ENCODE peak calls at places on chromosomes 5 and 9, in six cellular contexts. W is left lung, Z is psoas muscle, Q is fibroblast of lung, D is SK-N-SH, U is astrocyte. O is an unnamed sample.

GRCh38 chr5:109743770-109744212 is 54.1 kb downstream of the MAN2A1 start:
- DNase-seq in D (no peak), W (no peak), Z (no peak), Q (peak; percentile 97), U (peak; percentile 94), O (no peak)

GRCh38 chr9:121598167-121599000 is 53.0 kb upstream of the DAB2IP start:
- DNase-seq in D (no peak), W (peak; percentile 83), Z (peak; percentile 83), Q (peak; percentile 87), U (peak; percentile 80), O (no peak)

GRCh38 chr5:17316973-17317459 is 99.6 kb downstream of the BASP1 start:
- DNase-seq in U (peak; percentile 42), D (no peak), W (no peak), Q (peak; percentile 50), Z (no peak), O (no peak)

GRCh38 chr9:128825923-128826702 is 3.5 kb downstream of the SPOUT1 start:
- DNase-seq in W (no peak), Q (no peak), U (no peak), D (peak; percentile 65), Z (no peak), O (no peak)

GRCh38 chr9:37104183-37104889 is 16.0 kb upstream of the ZCCHC7 start:
- DNase-seq in Z (no peak), D (no peak), U (peak; percentile 67), Q (peak; percentile 76), W (no peak), O (no peak)

GRCh38 chr9:93295031-93295430 is 111.1 kb downstream of the WNK2 start:
- DNase-seq in Z (no peak), Q (no peak), U (no peak), D (peak; percentile 35), W (no peak), O (no peak)

GRCh38 chr5:85132269-85132668 is 747.6 kb upstream of the EDIL3 start:
- DNase-seq in W (no peak), U (peak; percentile 68), Z (no peak), Q (peak; percentile 76), D (no peak), O (no peak)

GRCh38 chr5:6719896-6720560 is 6.8 kb downstream of the TENT4A start:
- DNase-seq in W (no peak), D (no peak), Q (peak; percentile 52), Z (no peak), U (peak; percentile 33), O (no peak)

GRCh38 chr5:54873696-54874095 is 111.7 kb downstream of the ESM1 start:
- DNase-seq in W (no peak), Z (no peak), D (no peak), Q (peak; percentile 55), U (peak; percentile 56), O (no peak)

GRCh38 chr5:172078726-172079345 is 72.4 kb upstream of the FBXW11 start:
- DNase-seq in Q (peak; percentile 22), W (peak; percentile 56), D (no peak), U (no peak), Z (no peak), O (no peak)

GRCh38 chr5:14413331-14413750 is 168.3 kb upstream of the OTULINL start:
- DNase-seq in D (no peak), U (no peak), Z (no peak), W (no peak), Q (peak; percentile 45), O (peak; percentile 45)

GRCh38 chr9:4147476-4148214 is 152.2 kb downstream of the GLIS3 start:
- DNase-seq in Z (no peak), W (no peak), U (no peak), D (no peak), Q (peak; percentile 46), O (no peak)

GRCh38 chr9:35923927-35924763 is 14.9 kb downstream of the SPAAR start:
- DNase-seq in D (no peak), Z (peak; percentile 30), U (peak; percentile 98), Q (peak; percentile 98), W (no peak), O (no peak)

GRCh38 chr5:42013561-42013960 is 88.5 kb downstream of the FBXO4 start:
- DNase-seq in W (no peak), U (no peak), Z (no peak), Q (no peak), D (no peak), O (no peak)

GRCh38 chr9:119370816-119371215 is 1.6 kb upstream of the BRINP1 start:
- DNase-seq in Z (peak; percentile 29), D (no peak), Q (peak; percentile 28), U (peak; percentile 17), W (peak; percentile 37), O (no peak)

GRCh38 chr5:169503899-169504298 is 79.7 kb upstream of the SPDL1 start:
- DNase-seq in W (no peak), D (peak; percentile 30), U (no peak), Q (no peak), Z (no peak), O (no peak)

GRCh38 chr9:84402517-84402916 is 62.0 kb upstream of the SLC28A3 start:
- DNase-seq in W (no peak), Z (no peak), D (no peak), Q (no peak), U (no peak), O (no peak)

GRCh38 chr9:76135902-76136301 is 245.4 kb downstream of the PCSK5 start:
- DNase-seq in W (no peak), D (no peak), U (no peak), Z (no peak), Q (no peak), O (no peak)

GRCh38 chr9:69485466-69485865 is 160.5 kb downstream of the ENTREP1 start:
- DNase-seq in U (no peak), D (no peak), Q (no peak), Z (no peak), W (no peak), O (no peak)

GRCh38 chr5:168305281-168305680 is 13.8 kb downstream of the WWC1 start:
- DNase-seq in Z (no peak), Q (no peak), W (no peak), U (no peak), D (no peak), O (no peak)

GRCh38 chr9:114305189-114305555 is 17.7 kb upstream of the ORM1 start:
- DNase-seq in W (no peak), Q (no peak), Z (no peak), D (no peak), U (no peak), O (no peak)

GRCh38 chr5:56270568-56271392 is 37.6 kb upstream of the ANKRD55 start:
- DNase-seq in Q (peak; percentile 67), U (peak; percentile 49), Z (peak; percentile 72), D (peak; percentile 72), W (peak; percentile 83), O (peak; percentile 71)

GRCh38 chr9:27485158-27485557 is 38.9 kb upstream of the IFNK start:
- DNase-seq in Q (no peak), W (no peak), Z (no peak), U (no peak), D (no peak), O (no peak)

GRCh38 chr9:86508208-86508903 is 154.1 kb upstream of the TUT7 start:
- DNase-seq in U (no peak), Q (no peak), D (no peak), W (no peak), Z (no peak), O (no peak)

GRCh38 chr5:145637396-145637795 is 197.7 kb downstream of the PRELID2 start:
- DNase-seq in D (no peak), W (no peak), U (peak; percentile 92), Z (no peak), Q (peak; percentile 92), O (no peak)

GRCh38 chr5:127856310-127856709 is 153.1 kb downstream of the CCDC192 start:
- DNase-seq in D (no peak), Z (no peak), U (no peak), Q (no peak), W (no peak), O (no peak)
- H3K9me3 ChIP-seq in D (no peaks in the 10 kb centered on the region), Z (no peaks in the 10 kb centered on the region), U (no peaks in the 10 kb centered on the region), Q (no peaks in the 10 kb centered on the region), W (no peaks in the 10 kb centered on the region), O (no peaks in the 10 kb centered on the region)

GRCh38 chr5:124795829-124796228 is 49.4 kb upstream of the ZNF608 start:
- DNase-seq in W (no peak), Z (no peak), D (no peak), U (no peak), Q (no peak), O (no peak)

GRCh38 chr5:124790261-124790894 is 43.9 kb upstream of the ZNF608 start:
- DNase-seq in Z (no peak), D (no peak), U (peak; percentile 67), Q (peak; percentile 72), W (no peak), O (no peak)

GRCh38 chr5:124796495-124796894 is 50.1 kb upstream of the ZNF608 start:
- DNase-seq in Q (no peak), D (no peak), W (no peak), U (no peak), Z (no peak), O (no peak)

GRCh38 chr5:124789104-124789605 is 42.7 kb upstream of the ZNF608 start:
- DNase-seq in U (no peak), W (no peak), Z (no peak), D (no peak), Q (no peak), O (no peak)

DNA sequence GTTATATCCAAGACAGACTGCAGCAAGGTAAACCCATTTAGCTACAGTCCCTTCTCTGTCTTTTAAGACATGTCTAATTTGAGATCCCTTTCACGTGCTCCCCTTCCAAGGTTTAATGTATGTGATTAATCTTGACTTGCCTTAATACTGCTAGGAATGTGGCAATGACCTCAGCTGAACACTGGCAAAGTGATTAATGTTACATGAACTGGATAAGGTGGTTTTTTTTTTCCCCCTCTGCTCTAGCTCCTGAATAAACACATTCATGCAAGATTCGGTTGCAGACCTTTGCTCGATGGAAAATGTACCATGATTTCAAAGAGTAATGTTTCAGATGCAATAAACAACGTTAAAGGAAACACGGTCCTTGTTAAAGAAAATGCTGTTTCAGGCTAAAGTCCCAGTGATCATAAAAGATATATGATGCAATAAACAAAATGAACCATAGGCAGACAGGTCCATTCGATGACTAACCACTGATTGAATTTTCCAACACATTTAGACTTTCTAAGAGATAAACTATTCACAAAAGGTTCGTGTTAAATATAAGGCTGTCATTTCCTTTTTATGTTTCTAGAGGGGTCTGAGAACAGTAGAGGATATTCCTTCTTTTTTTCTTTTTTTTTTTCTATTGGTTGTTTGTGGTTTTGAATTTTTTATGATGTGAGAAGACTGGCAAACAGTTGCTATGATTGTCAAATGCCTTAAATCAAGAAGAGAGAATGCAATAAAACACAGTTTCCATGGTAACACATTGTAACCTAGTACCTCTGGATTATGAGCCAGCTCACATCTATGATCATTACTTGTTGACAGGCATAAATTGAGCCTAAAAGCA is 44.7 kb upstream of the ZNF608 start:
- DNase-seq in Z (no peak), W (no peak), Q (peak; percentile 74), D (no peak), U (peak; percentile 69), O (no peak)
- H3K27ac ChIP-seq in Z (no peak overlapping the region), W (no peak overlapping the region), Q (no peak overlapping the region), D (no peak overlapping the region), U (no peak overlapping the region), O (no peak overlapping the region)

DNA sequence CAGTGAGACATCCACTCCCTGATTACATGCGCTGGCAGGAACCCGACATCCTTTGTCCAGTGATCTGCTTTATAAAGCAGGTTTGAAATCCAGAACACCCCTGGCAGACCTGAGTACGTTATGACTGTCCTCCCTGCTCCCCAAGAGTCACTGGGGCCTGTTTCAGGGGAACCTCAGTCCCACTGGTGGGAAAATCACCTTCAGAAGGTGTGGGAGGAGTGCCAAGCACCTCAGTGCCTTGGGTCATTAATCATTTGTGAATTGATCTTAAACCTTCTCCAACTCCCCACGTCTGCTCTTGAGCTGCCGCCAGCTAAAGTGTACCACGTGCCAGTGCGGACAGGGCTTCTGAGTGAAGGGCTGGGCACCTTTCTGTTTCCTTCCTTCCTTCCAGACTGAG is 16.2 kb downstream of the SLC6A3 start:
- DNase-seq in Z (no peak), W (peak; percentile 9), U (no peak), Q (no peak), D (no peak), O (no peak)
- H3K9me3 ChIP-seq in Z (peaks cover 24% of the 10 kb centered on the region), W (no peaks in the 10 kb centered on the region), U (peaks cover 24% of the 10 kb centered on the region), Q (no peaks in the 10 kb centered on the region), D (peaks cover 9% of the 10 kb centered on the region), O (peaks cover 35% of the 10 kb centered on the region)

GRCh38 chr5:130795037-130795436 is 370.0 kb downstream of the HINT1 start:
- DNase-seq in W (no peak), Z (no peak), Q (no peak), U (no peak), D (no peak), O (no peak)
- H3K27ac ChIP-seq in W (no peak overlapping the region), Z (no peak overlapping the region), Q (no peak overlapping the region), U (no peak overlapping the region), D (no peak overlapping the region), O (no peak overlapping the region)

O was measured in CD4-positive, alpha-beta T cell.